ENCODE peak calls at places on chromosomes 2 and 18, in five cellular contexts. E, Z, Y, M and A are unnamed samples. For H3K9me3 and H3K4me1, the result is how much of the 10 kb centered on the place peaks cover.

GRCh38 chr2:39728941-39729351 is 50.1 kb downstream of the THUMPD2 start:
- DNase-seq in Y (peak), Z (peak), M (no peak), E (peak), A (no peak)

GRCh38 chr2:129402076-129402475 is 577.4 kb upstream of the RAB6C start:
- DNase-seq in Z (no peak), E (no peak), M (no peak), Y (no peak), A (no peak)

GRCh38 chr2:240996834-240997140 is 1.6 kb upstream of the SNED1 start:
- DNase-seq in Y (no peak), Z (no peak), E (no peak), M (no peak), A (peak)

GRCh38 chr2:83650156-83650555 is 808.9 kb downstream of the SUCLG1 start:
- DNase-seq in M (no peak), E (no peak), Z (peak), Y (no peak), A (no peak)

GRCh38 chr2:197191948-197192338 is 118.6 kb downstream of the ANKRD44 start:
- DNase-seq in M (no peak), Y (no peak), E (no peak), Z (no peak), A (no peak)

GRCh38 chr2:166464187-166464586 is 29.9 kb downstream of the SCN7A start:
- DNase-seq in M (no peak), E (no peak), Z (peak), Y (no peak), A (no peak)

GRCh38 chr2:181083140-181083539 is 102.7 kb downstream of the UBE2E3 start:
- DNase-seq in E (no peak), M (no peak), Z (no peak), Y (no peak), A (no peak)

GRCh38 chr2:15765211-15765610 is 173.5 kb downstream of the DDX1 start:
- DNase-seq in Y (no peak), E (no peak), M (no peak), Z (no peak), A (no peak)

GRCh38 chr18:25164837-25165791 is 186.9 kb downstream of the ZNF521 start:
- DNase-seq in E (no peak), Z (peak), M (peak), Y (peak), A (no peak)

DNA sequence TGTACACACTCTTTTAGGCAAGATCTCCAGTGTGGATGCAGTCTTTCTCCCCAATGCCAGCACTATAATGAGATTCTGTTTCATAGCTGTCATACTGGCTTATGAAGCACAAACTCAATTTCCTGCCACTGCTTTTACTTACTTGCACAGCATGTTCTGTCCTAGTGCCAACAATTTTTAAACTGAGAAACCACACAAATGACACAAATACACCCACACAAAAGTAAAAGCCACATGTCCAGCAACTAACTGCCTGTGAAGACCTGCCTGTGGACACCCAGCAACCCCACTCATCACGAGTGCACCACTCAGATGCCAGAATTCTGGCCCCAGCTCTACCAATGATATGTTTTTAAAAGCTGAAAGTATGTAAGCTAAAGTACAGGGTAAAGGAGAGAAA is 29.6 kb upstream of the RNU4ATAC start:
- DNase-seq in Y (peak), E (no peak), M (no peak), Z (peak), A (no peak)
- H3K9me3 ChIP-seq in Y (under half), E (under half), M (under half), Z (under half), A (under half)

GRCh38 chr2:169360984-169361705 is 1.2 kb downstream of the LRP2 start:
- DNase-seq in M (no peak), Y (no peak), E (no peak), Z (peak), A (no peak)
- H3K4me1 ChIP-seq in M (under half), Y (under half), E (under half), Z (under half), A (under half)

GRCh38 chr2:235577404-235578330 is 83.8 kb downstream of the AGAP1 start:
- DNase-seq in Y (peak), M (peak), Z (peak), E (no peak), A (no peak)

GRCh38 chr2:235583144-235583543 is 89.3 kb downstream of the AGAP1 start:
- DNase-seq in M (no peak), Y (no peak), E (no peak), Z (no peak), A (no peak)

GRCh38 chr2:235582081-235582686 is 88.3 kb downstream of the AGAP1 start:
- DNase-seq in Y (no peak), Z (no peak), E (no peak), M (no peak), A (no peak)

GRCh38 chr2:235579128-235579527 is 85.3 kb downstream of the AGAP1 start:
- DNase-seq in E (no peak), Y (no peak), Z (no peak), M (no peak), A (no peak)

GRCh38 chr2:235580401-235581157 is 86.7 kb downstream of the AGAP1 start:
- DNase-seq in Z (no peak), M (no peak), E (no peak), Y (no peak), A (no peak)
- H3K9me3 ChIP-seq in Z (under half), M (under half), E (under half), Y (under half), A (under half)

GRCh38 chr2:233423436-233423860 is 69.2 kb downstream of the DGKD start:
- DNase-seq in E (peak), Z (no peak), Y (no peak), M (no peak), A (no peak)
- H3K4me1 ChIP-seq in E (half or more), Z (under half), Y (under half), M (under half), A (half or more)

GRCh38 chr18:24022141-24022540 is 7.6 kb downstream of the TTC39C start:
- DNase-seq in M (no peak), E (no peak), Y (peak), Z (peak), A (no peak)
- H3K9me3 ChIP-seq in M (under half), E (under half), Y (under half), Z (under half), A (under half)

GRCh38 chr2:207162319-207162718 is 3.4 kb downstream of the KLF7 start:
- DNase-seq in M (no peak), Y (peak), E (no peak), Z (peak), A (no peak)

GRCh38 chr2:207161724-207162123 is 4.0 kb downstream of the KLF7 start:
- DNase-seq in E (no peak), M (no peak), Z (peak), Y (peak), A (no peak)

GRCh38 chr2:207161247-207161646 is 4.5 kb downstream of the KLF7 start:
- DNase-seq in M (no peak), E (no peak), Z (peak), Y (no peak), A (no peak)

GRCh38 chr2:207159002-207159401 is 6.7 kb downstream of the KLF7 start:
- DNase-seq in Y (no peak), E (no peak), Z (no peak), M (no peak), A (no peak)

DNA sequence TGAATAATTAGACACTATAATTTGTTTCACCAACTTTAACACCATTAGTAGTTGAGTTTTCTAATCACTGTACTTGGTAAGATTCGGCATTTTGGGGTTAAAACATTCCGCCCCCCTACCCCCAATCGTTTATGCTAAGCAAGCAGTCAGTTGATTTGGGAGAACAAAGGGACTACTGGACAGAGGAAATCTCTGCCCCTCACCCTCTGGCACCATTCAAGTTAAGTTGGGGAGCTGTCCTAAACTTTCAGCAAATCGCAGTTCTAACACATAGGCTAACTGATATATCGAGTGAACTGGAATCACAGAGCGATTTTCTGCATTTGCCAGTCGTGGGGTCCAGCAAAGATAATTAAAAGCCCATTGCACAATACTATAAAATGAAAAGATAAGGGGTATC is 5.6 kb downstream of the KLF7 start:
- DNase-seq in Y (peak), Z (peak), M (no peak), E (no peak), A (no peak)
- H3K4me1 ChIP-seq in Y (under half), Z (half or more), M (under half), E (half or more), A (under half)

DNA sequence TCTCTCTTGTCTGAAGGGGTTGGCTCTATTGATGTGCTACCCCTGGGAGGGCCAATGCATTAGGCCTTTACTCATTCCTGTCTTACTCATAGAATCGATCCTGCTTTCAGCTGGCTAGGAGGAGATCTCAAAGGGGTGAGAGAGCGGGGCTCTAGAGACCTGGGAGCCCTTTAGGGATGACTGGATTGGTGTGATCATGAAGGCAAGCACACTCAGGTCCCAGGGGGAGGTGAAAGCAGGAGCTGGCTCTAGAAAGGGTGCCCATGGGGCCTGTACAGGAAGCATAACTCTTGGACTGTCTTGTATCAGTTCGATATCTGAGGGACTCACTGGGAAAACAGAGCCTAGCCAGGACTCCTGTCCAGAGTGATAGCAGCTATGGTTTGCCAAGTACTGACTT is 47.8 kb downstream of the INPP4A start:
- DNase-seq in M (no peak), Z (no peak), Y (no peak), E (no peak), A (no peak)
- H3K9me3 ChIP-seq in M (under half), Z (under half), Y (under half), E (under half), A (under half)